ENCODE peak calls at places on chromosomes 16 and 17, in seven cellular contexts. Y is tibial artery; H is IMR-90; O is CD4-positive, CD25-positive, alpha-beta regulatory T cell; J is adrenal gland; G is A549; B is Panc1. S is an unnamed sample.

GRCh38 chr17:64780096-64781012 is 118.2 kb upstream of the SMURF2 start:
- DNase-seq in Y (peak; percentile 73), H (no peak), O (peak; percentile 67), J (peak; percentile 68), G (peak; percentile 62), B (no peak), S (peak; percentile 29)

GRCh38 chr17:66541461-66542182 is 239.2 kb downstream of the PRKCA start:
- DNase-seq in Y (no peak), H (no peak), O (no peak), J (no peak), G (no peak), B (no peak), S (peak; percentile 30)

GRCh38 chr16:47016700-47017133 is 43.2 kb upstream of the DNAJA2 start:
- DNase-seq in Y (no peak), H (no peak), O (no peak), J (no peak), G (no peak), B (no peak), S (no peak)

GRCh38 chr17:61407211-61407911 is 7.7 kb downstream of the TBX2 start:
- DNase-seq in Y (peak; percentile 66), H (peak; percentile 31), O (no peak), J (no peak), G (no peak), B (no peak), S (no peak)

GRCh38 chr16:85682516-85682915 is 6.2 kb downstream of the GINS2 start:
- DNase-seq in Y (no peak), H (no peak), O (no peak), J (no peak), G (no peak), B (no peak), S (no peak)

GRCh38 chr17:28030386-28030785 is 12.1 kb upstream of the NLK start:
- DNase-seq in Y (no peak), H (no peak), O (no peak), J (peak; percentile 72), G (no peak), B (no peak), S (no peak)

GRCh38 chr17:80992948-80993624 is 1.4 kb downstream of the CHMP6 start:
- DNase-seq in Y (no peak), H (no peak), O (no peak), J (no peak), G (no peak), B (no peak), S (no peak)

GRCh38 chr17:1467898-1468492 is 12.0 kb upstream of the CRK start:
- DNase-seq in Y (no peak), H (no peak), O (no peak), J (peak; percentile 50), G (no peak), B (no peak), S (no peak)

GRCh38 chr17:27457731-27458523 is 1.7 kb downstream of the KSR1 start:
- DNase-seq in Y (no peak), H (peak; percentile 53), O (no peak), J (no peak), G (no peak), B (no peak), S (no peak)

GRCh38 chr16:31348578-31348977 is 6.4 kb upstream of the ITGAX start:
- DNase-seq in Y (no peak), H (no peak), O (no peak), J (no peak), G (no peak), B (no peak), S (no peak)

GRCh38 chr16:69796285-69797118 is 34.4 kb downstream of the WWP2 start:
- DNase-seq in Y (no peak), H (peak; percentile 77), O (peak; percentile 36), J (peak; percentile 49), G (peak; percentile 80), B (peak; percentile 48), S (peak; percentile 41)

GRCh38 chr16:58421029-58421428 is 28.8 kb downstream of the GINS3 start:
- DNase-seq in Y (no peak), H (no peak), O (no peak), J (no peak), G (no peak), B (no peak), S (no peak)

GRCh38 chr17:66313325-66313724 is 10.9 kb downstream of the PRKCA start:
- DNase-seq in Y (no peak), H (no peak), O (no peak), J (no peak), G (no peak), B (no peak), S (no peak)

GRCh38 chr17:11287791-11288190 is 46.8 kb downstream of the SHISA6 start:
- DNase-seq in Y (no peak), H (no peak), O (no peak), J (no peak), G (no peak), B (no peak), S (no peak)

GRCh38 chr17:37743875-37744632 is 805 bp downstream of the HNF1B start:
- DNase-seq in Y (no peak), H (no peak), O (no peak), J (no peak), G (peak; percentile 82), B (no peak), S (no peak)

GRCh38 chr17:81843713-81844326 is 9.0 kb upstream of the PPP1R27 start:
- DNase-seq in Y (no peak), H (no peak), O (no peak), J (no peak), G (no peak), B (no peak), S (no peak)

GRCh38 chr17:75521951-75522727 is 3.4 kb upstream of the LLGL2 start:
- DNase-seq in Y (no peak), H (peak; percentile 66), O (no peak), J (no peak), G (no peak), B (no peak), S (no peak)

GRCh38 chr17:39995438-39995837 is 14.8 kb downstream of the PSMD3 start:
- DNase-seq in Y (no peak), H (no peak), O (no peak), J (no peak), G (no peak), B (no peak), S (no peak)

GRCh38 chr17:2106308-2106707 is 51.4 kb downstream of the HIC1 start:
- DNase-seq in Y (no peak), H (no peak), O (no peak), J (no peak), G (no peak), B (no peak), S (no peak)

GRCh38 chr17:38464723-38465419 is 36.6 kb downstream of the ARHGAP23 start:
- DNase-seq in Y (peak; percentile 97), H (peak; percentile 94), O (no peak), J (peak; percentile 87), G (peak; percentile 81), B (no peak), S (peak; percentile 91)

GRCh38 chr16:8924214-8924613 is 39.5 kb downstream of the USP7 start:
- DNase-seq in Y (no peak), H (no peak), O (no peak), J (peak; percentile 85), G (no peak), B (no peak), S (no peak)

GRCh38 chr17:14067347-14067746 is 2.0 kb upstream of the COX10 start:
- DNase-seq in Y (no peak), H (no peak), O (no peak), J (no peak), G (no peak), B (no peak), S (no peak)
- H3K4me3 ChIP-seq in Y (no peak overlapping the region), H (no peak overlapping the region), O (peak overlapping the region; percentile 2), J (no peak overlapping the region), G (no peak overlapping the region), B (no peak overlapping the region), S (no peak overlapping the region)

DNA sequence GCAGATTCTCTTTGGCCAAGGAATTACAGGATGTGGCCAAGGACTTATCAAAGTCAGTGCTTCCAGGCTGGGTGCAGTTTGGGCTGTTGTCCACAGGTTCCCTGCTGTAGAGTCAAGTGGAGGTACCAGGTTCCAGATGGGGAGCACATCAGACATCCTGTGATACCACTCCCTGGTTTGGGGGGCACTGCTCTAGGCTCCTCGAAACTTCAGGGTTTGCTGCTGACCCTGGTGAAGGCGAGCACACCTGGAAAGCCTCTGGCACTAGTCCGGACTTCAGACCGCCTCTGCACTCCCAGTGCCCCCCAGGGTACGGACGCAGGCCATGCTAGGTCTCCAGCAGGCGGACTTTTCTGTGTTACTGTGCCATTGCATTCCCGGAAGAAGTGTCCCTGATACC is 10.7 kb downstream of the SLC47A1 start:
- DNase-seq in Y (no peak), H (no peak), O (no peak), J (no peak), G (no peak), B (no peak), S (no peak)
- H3K4me1 ChIP-seq in Y (peaks cover 12% of the 10 kb centered on the region), H (no peaks in the 10 kb centered on the region), O (no peaks in the 10 kb centered on the region), J (peaks cover 9% of the 10 kb centered on the region), G (no peaks in the 10 kb centered on the region), B (no peaks in the 10 kb centered on the region), S (peaks cover 14% of the 10 kb centered on the region)

GRCh38 chr16:50202926-50203624 is 50.0 kb downstream of the TENT4B start:
- DNase-seq in Y (no peak), H (peak; percentile 93), O (no peak), J (peak; percentile 51), G (peak; percentile 81), B (peak; percentile 13), S (no peak)

GRCh38 chr16:50204426-50205108 is 51.5 kb downstream of the TENT4B start:
- DNase-seq in Y (no peak), H (no peak), O (no peak), J (no peak), G (no peak), B (no peak), S (no peak)

GRCh38 chr16:50201784-50202183 is 48.7 kb downstream of the TENT4B start:
- DNase-seq in Y (no peak), H (no peak), O (no peak), J (no peak), G (no peak), B (no peak), S (no peak)

GRCh38 chr16:50207652-50208051 is 54.5 kb downstream of the TENT4B start:
- DNase-seq in Y (no peak), H (peak; percentile 72), O (no peak), J (no peak), G (no peak), B (no peak), S (no peak)

GRCh38 chr16:50203681-50204080 is 50.6 kb downstream of the TENT4B start:
- DNase-seq in Y (no peak), H (no peak), O (no peak), J (no peak), G (no peak), B (no peak), S (no peak)
- H3K4me3 ChIP-seq in Y (no peak overlapping the region), H (no peak overlapping the region), O (no peak overlapping the region), J (peak overlapping the region; percentile 35), G (no peak overlapping the region), B (no peak overlapping the region), S (no peak overlapping the region)

DNA sequence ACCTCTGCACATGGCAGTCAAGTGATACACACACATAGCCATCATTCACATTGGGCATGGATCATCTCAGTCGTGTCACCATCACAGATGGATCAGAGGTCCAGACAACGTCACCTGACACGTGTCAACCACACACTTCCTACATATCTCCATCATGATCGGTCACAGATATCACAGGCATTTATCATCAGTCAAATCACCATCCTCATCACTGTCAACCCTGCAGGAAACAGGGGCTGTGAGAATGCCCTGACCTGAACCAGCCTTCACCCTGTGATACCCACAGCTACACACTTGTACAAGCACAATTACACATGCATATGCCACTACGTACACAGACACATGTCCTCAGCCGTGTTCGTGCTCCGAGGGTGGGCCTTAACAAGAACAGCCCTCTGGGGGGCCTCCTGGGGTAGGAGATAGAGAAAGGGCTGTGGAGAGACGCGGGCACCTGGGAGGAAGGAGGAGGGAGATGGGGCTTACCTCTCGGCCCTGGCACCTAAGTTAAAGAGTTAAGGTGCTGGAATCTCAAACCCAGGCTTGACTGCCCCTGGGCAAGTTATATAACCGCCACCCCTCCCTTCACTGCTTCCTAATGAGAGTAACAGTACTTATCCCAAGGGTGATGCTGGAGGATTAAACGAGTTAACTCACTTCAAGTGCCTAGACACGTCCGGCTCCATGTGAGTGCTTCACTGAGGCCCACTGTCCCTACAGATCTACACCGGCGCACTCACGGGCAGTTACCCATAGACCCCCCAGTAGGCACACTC is 1.1 kb downstream of the SLC12A4 start:
- DNase-seq in Y (no peak), H (no peak), O (peak; percentile 12), J (no peak), G (no peak), B (no peak), S (no peak)
- H3K4me1 ChIP-seq in Y (peaks cover 55% of the 10 kb centered on the region), H (peaks cover 34% of the 10 kb centered on the region), O (peaks cover 24% of the 10 kb centered on the region), J (peaks cover 22% of the 10 kb centered on the region), G (peaks cover 25% of the 10 kb centered on the region), B (peaks cover 15% of the 10 kb centered on the region), S (peaks cover 23% of the 10 kb centered on the region)